ENCODE peak calls at places on chromosomes 5 and 9, in seven cellular contexts. O is adipocyte, G is upper lobe of right lung, U is dorsolateral prefrontal cortex, S is breast epithelium, Q is trophoblast cell, L is aorta. C is an unnamed sample.

GRCh38 chr5:112419050-112419595 is at the start of gene EPB41L4A:
- DNase-seq in O (peak), G (peak), U (no peak), S (no peak), Q (no peak), L (peak), C (no peak)

GRCh38 chr5:129904102-129904666 is at the start of gene CHSY3:
- DNase-seq in O (peak), G (peak), U (peak), S (peak), Q (peak), L (peak), C (peak)

GRCh38 chr5:135491552-135492318 is 39.6 kb upstream of the TIFAB start:
- DNase-seq in O (no peak), G (peak), U (no peak), S (no peak), Q (peak), L (no peak), C (peak)

GRCh38 chr9:4077499-4078102 is 222.3 kb downstream of the GLIS3 start:
- DNase-seq in O (peak), G (peak), U (no peak), S (peak), Q (peak), L (peak), C (peak)

GRCh38 chr9:36163840-36164175 is 5.4 kb upstream of the CCIN start:
- DNase-seq in O (peak), G (no peak), U (no peak), S (no peak), Q (no peak), L (no peak), C (peak)

GRCh38 chr9:93586290-93587057 is 10.1 kb downstream of the PHF2 start:
- DNase-seq in O (no peak), G (no peak), U (no peak), S (no peak), Q (no peak), L (peak), C (no peak)

GRCh38 chr5:150780180-150780692 is 1.7 kb downstream of the SMIM3 start:
- DNase-seq in O (peak), G (no peak), U (no peak), S (no peak), Q (peak), L (no peak), C (peak)

GRCh38 chr5:172791726-172792445 is 20.9 kb upstream of the DUSP1 start:
- DNase-seq in O (no peak), G (no peak), U (no peak), S (no peak), Q (no peak), L (no peak), C (no peak)

GRCh38 chr9:136587944-136588662 is 42.3 kb upstream of the NOTCH1 start:
- DNase-seq in O (no peak), G (no peak), U (no peak), S (no peak), Q (no peak), L (no peak), C (no peak)

GRCh38 chr5:32512916-32513315 is 68.4 kb upstream of the ZFR start:
- DNase-seq in O (no peak), G (no peak), U (no peak), S (no peak), Q (no peak), L (no peak), C (no peak)

GRCh38 chr5:9405196-9405754 is 140.6 kb downstream of the SEMA5A start:
- DNase-seq in O (no peak), G (no peak), U (no peak), S (no peak), Q (no peak), L (no peak), C (no peak)

GRCh38 chr5:172846677-172847076 is 12.6 kb downstream of the ERGIC1 start:
- DNase-seq in O (no peak), G (no peak), U (no peak), S (no peak), Q (no peak), L (no peak), C (no peak)

GRCh38 chr5:78496373-78496772 is 136.0 kb downstream of the SCAMP1 start:
- DNase-seq in O (peak), G (no peak), U (no peak), S (no peak), Q (no peak), L (no peak), C (peak)

GRCh38 chr9:90838098-90838497 is 36.5 kb downstream of the SYK start:
- DNase-seq in O (no peak), G (no peak), U (no peak), S (no peak), Q (no peak), L (no peak), C (no peak)

GRCh38 chr9:93649610-93650261 is 73.4 kb downstream of the PHF2 start:
- DNase-seq in O (no peak), G (peak), U (peak), S (no peak), Q (no peak), L (no peak), C (no peak)

GRCh38 chr9:70525553-70525952 is 111.1 kb upstream of the KLF9 start:
- DNase-seq in O (peak), G (no peak), U (no peak), S (no peak), Q (no peak), L (no peak), C (peak)

GRCh38 chr9:76677481-76678055 is 86.7 kb upstream of the PCA3 start:
- DNase-seq in O (no peak), G (no peak), U (no peak), S (no peak), Q (no peak), L (no peak), C (peak)

GRCh38 chr9:129079829-129080228 is 1.1 kb upstream of the DOLPP1 start:
- DNase-seq in O (no peak), G (no peak), U (no peak), S (no peak), Q (no peak), L (no peak), C (no peak)
- H3K4me3 ChIP-seq in O (peak), G (peak), U (peak), S (peak), Q (no peak), L (no peak), C (no peak)

GRCh38 chr9:38227656-38228055 is 158.6 kb upstream of the SHB start:
- DNase-seq in O (no peak), G (peak), U (no peak), S (peak), Q (peak), L (no peak), C (peak)

GRCh38 chr9:38226491-38226951 is 157.5 kb upstream of the SHB start:
- DNase-seq in O (no peak), G (peak), U (no peak), S (no peak), Q (peak), L (no peak), C (no peak)

GRCh38 chr9:38228331-38229122 is 159.5 kb upstream of the SHB start:
- DNase-seq in O (no peak), G (no peak), U (no peak), S (no peak), Q (peak), L (no peak), C (no peak)

GRCh38 chr9:38224941-38225340 is 155.9 kb upstream of the SHB start:
- DNase-seq in O (no peak), G (peak), U (no peak), S (no peak), Q (no peak), L (no peak), C (no peak)

GRCh38 chr9:38227061-38227540 is 158.1 kb upstream of the SHB start:
- DNase-seq in O (peak), G (peak), U (no peak), S (peak), Q (peak), L (no peak), C (peak)
- H3K4me3 ChIP-seq in O (no peak), G (no peak), U (peak), S (peak), Q (peak), L (no peak), C (no peak)

GRCh38 chr5:16737173-16737572 is 120.4 kb upstream of the RETREG1 start:
- DNase-seq in O (no peak), G (no peak), U (no peak), S (no peak), Q (no peak), L (no peak), C (no peak)
- H3K4me3 ChIP-seq in O (no peak), G (no peak), U (peak), S (no peak), Q (no peak), L (no peak), C (no peak)

DNA sequence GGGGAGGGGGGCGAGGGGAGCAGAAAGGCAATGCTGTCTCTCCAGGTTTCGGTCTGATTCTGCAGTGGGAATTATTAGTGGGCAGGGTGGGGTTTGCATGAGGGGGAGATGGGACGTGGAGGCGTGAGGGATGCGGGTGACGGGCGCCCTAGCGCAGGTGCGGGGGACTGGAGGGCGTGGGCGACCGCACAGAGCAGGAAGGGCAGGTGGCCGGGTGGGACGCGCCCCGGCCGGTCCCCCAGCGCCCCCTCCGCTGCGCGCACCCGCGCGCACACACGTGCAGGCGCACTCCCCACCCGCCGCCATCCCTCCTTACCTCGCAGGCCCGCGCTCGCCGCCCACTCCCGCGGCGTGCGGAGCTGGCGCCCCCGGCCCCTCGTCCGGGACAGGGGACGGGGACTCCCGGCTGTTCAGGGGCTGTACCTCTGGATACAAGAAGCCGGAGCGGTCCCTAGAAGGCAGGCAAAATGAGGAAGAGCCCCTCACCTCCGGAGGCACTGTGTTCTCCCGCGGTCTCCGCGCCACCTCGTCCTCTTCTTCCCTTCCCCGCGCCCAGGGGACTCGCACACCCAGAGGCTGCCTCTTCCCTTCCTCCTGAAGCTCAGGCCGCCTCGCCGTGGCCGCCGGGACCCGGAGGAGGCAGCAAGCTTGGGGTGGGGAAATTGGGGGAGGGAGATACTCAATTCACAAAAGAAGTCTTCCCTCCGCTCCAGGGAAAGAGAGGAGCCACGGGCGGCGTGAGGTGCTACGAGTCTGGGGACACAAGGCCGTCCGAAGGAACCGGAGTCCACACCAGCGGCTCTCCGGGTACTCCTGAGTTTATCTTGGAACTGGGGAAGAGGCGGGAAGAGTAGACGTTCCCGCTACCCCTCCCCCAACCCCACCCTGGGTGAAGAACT is 1.3 kb upstream of the GABRB2 start:
- DNase-seq in O (no peak), G (no peak), U (no peak), S (no peak), Q (no peak), L (no peak), C (no peak)
- H3K4me3 ChIP-seq in O (peak), G (peak), U (peak), S (peak), Q (peak), L (no peak), C (no peak)